ENCODE peak calls at places on chromosomes 7 and 10, in four cellular contexts. V is cardiac fibroblast, T is IMR-90, W is colonic mucosa. B is an unnamed sample.
A peak's percentile ranks its signal among the peaks of the same experiment; 100 is the strongest.

GRCh38 chr10:109203616-109204375 is 719.5 kb downstream of the XPNPEP1 start:
- DNase-seq in V (no peak), T (peak; percentile 17), W (no peak), B (peak; percentile 70)

GRCh38 chr10:86321568-86321967 is 45.0 kb downstream of the GRID1 start:
- DNase-seq in V (no peak), T (no peak), W (no peak), B (no peak)

GRCh38 chr10:75430000-75430763 is 1.2 kb upstream of the LRMDA start:
- DNase-seq in V (peak; percentile 6), T (no peak), W (peak; percentile 73), B (peak; percentile 53)

GRCh38 chr10:29321656-29322055 is 32.8 kb downstream of the LYZL1 start:
- DNase-seq in V (no peak), T (no peak), W (no peak), B (no peak)

GRCh38 chr7:101535333-101535732 is 93.8 kb downstream of the MYL10 start:
- DNase-seq in V (no peak), T (no peak), W (no peak), B (no peak)

GRCh38 chr7:816751-817671 is 15.3 kb upstream of the SUN1 start:
- DNase-seq in V (no peak), T (no peak), W (peak; percentile 57), B (no peak)

GRCh38 chr7:42522227-42522991 is 285.4 kb upstream of the GLI3 start:
- DNase-seq in V (peak; percentile 48), T (no peak), W (peak; percentile 24), B (no peak)

GRCh38 chr10:132492323-132493035 is 45.1 kb upstream of the INPP5A start:
- DNase-seq in V (no peak), T (no peak), W (no peak), B (peak; percentile 17)

GRCh38 chr10:111956841-111957240 is 226.7 kb downstream of the GPAM start:
- DNase-seq in V (no peak), T (no peak), W (no peak), B (no peak)

GRCh38 chr7:30090111-30090510 is 44.7 kb upstream of the MTURN start:
- DNase-seq in V (peak; percentile 47), T (no peak), W (no peak), B (no peak)

GRCh38 chr10:103605359-103606156 is 112.1 kb downstream of the NEURL1 start:
- DNase-seq in V (peak; percentile 84), T (peak; percentile 43), W (peak; percentile 68), B (peak; percentile 83)

GRCh38 chr10:34298371-34298818 is 516.7 kb downstream of the PARD3 start:
- DNase-seq in V (no peak), T (no peak), W (no peak), B (no peak)

GRCh38 chr10:71727429-71728217 is 8.0 kb upstream of the C10orf105 start:
- DNase-seq in V (peak; percentile 12), T (no peak), W (peak; percentile 92), B (peak; percentile 56)

GRCh38 chr10:44369296-44369695 is 15.6 kb downstream of the CXCL12 start:
- DNase-seq in V (peak; percentile 66), T (peak; percentile 42), W (no peak), B (peak; percentile 22)

GRCh38 chr7:135147341-135147898 is 452 bp upstream of the TMEM140 start:
- DNase-seq in V (peak; percentile 65), T (peak; percentile 37), W (no peak), B (peak; percentile 76)

GRCh38 chr7:44066494-44067063 is 1.2 kb upstream of the PGAM2 start:
- DNase-seq in V (peak; percentile 7), T (no peak), W (no peak), B (no peak)

GRCh38 chr7:132779164-132779563 is 202.9 kb upstream of the PLXNA4 start:
- DNase-seq in V (no peak), T (no peak), W (no peak), B (no peak)

GRCh38 chr10:120818301-120818700 is 32.9 kb upstream of the WDR11 start:
- DNase-seq in V (no peak), T (no peak), W (no peak), B (no peak)

GRCh38 chr10:123633636-123634035 is 32.5 kb upstream of the GPR26 start:
- DNase-seq in V (no peak), T (no peak), W (no peak), B (no peak)

GRCh38 chr10:23439452-23439919 is 611 bp downstream of the OTUD1 start:
- DNase-seq in V (peak; percentile 14), T (no peak), W (no peak), B (peak; percentile 6)

GRCh38 chr7:33262476-33262875 is 133.1 kb downstream of the BBS9 start:
- DNase-seq in V (peak; percentile 33), T (peak; percentile 38), W (no peak), B (no peak)

GRCh38 chr7:148697950-148698396 is 730 bp upstream of the CUL1 start:
- DNase-seq in V (no peak), T (peak; percentile 23), W (peak; percentile 52), B (peak; percentile 23)

GRCh38 chr10:1083581-1083980 is 27.4 kb downstream of the WDR37 start:
- DNase-seq in V (no peak), T (no peak), W (no peak), B (no peak)

GRCh38 chr7:1874522-1875389 is 204.7 kb downstream of the ELFN1 start:
- DNase-seq in V (no peak), T (no peak), W (peak; percentile 27), B (no peak)

GRCh38 chr10:129968937-129969527 is 5.0 kb upstream of the EBF3 start:
- DNase-seq in V (peak; percentile 71), T (peak; percentile 31), W (peak; percentile 44), B (peak; percentile 60)
- H3K4me3 ChIP-seq in V (peak overlapping the region; percentile 18), T (no peak overlapping the region), W (no peak overlapping the region), B (peak overlapping the region; percentile 27)

GRCh38 chr7:143975617-143976016 is 21.0 kb downstream of the OR2F1 start:
- DNase-seq in V (peak; percentile 25), T (peak; percentile 31), W (no peak), B (no peak)
- TF ChIP-seq CTCF in V (no peak), T (peak; percentile 34), W (no peak), B (no peak)

GRCh38 chr7:27133409-27134157 is 3.0 kb upstream of the HOXA4 start:
- DNase-seq in V (no peak), T (no peak), W (peak; percentile 69), B (no peak)

GRCh38 chr7:27132214-27132613 is 1.7 kb upstream of the HOXA4 start:
- DNase-seq in V (no peak), T (no peak), W (no peak), B (no peak)

GRCh38 chr7:27132978-27133377 is 2.4 kb upstream of the HOXA4 start:
- DNase-seq in V (no peak), T (no peak), W (peak; percentile 14), B (no peak)

GRCh38 chr7:27131390-27131819 is 848 bp upstream of the HOXA4 start:
- DNase-seq in V (no peak), T (no peak), W (no peak), B (no peak)

GRCh38 chr7:27134392-27134791 is 3.8 kb upstream of the HOXA4 start:
- DNase-seq in V (peak; percentile 52), T (peak; percentile 97), W (peak; percentile 53), B (peak; percentile 89)
- H3K4me3 ChIP-seq in V (no peak overlapping the region), T (no peak overlapping the region), W (no peak overlapping the region), B (no peak overlapping the region)

DNA sequence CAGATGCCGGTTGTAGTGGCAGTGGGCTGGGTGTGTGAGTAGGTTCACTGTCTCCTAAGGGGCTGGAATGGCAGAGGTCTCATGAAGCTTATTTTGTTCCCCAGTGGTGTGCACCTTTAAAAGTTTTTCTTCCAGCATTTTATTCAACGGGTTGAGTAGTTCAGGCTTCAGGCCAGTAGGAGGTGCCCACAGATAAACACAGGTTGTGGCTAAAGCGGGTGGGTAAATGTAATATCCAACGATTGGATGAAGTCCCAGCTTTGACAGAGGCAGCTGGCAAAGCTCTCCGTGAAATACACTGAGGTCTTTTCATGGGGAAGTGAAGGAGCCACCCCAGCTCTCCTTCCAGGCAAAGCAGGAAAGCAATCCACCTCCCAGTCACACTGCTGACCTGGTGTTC is 339.8 kb upstream of the LRRTM3 start:
- DNase-seq in V (peak; percentile 41), T (peak; percentile 35), W (peak; percentile 18), B (no peak)
- TF ChIP-seq CTCF in V (peak; percentile 27), T (peak; percentile 46), W (no peak), B (no peak)

GRCh38 chr7:65430344-65431186 is 56.9 kb downstream of the ZNF92 start:
- DNase-seq in V (no peak), T (no peak), W (no peak), B (no peak)

GRCh38 chr7:65434307-65434706 is 60.7 kb downstream of the ZNF92 start:
- DNase-seq in V (no peak), T (no peak), W (no peak), B (no peak)

GRCh38 chr7:65429642-65430343 is 56.1 kb downstream of the ZNF92 start:
- DNase-seq in V (no peak), T (no peak), W (no peak), B (no peak)
- H3K4me3 ChIP-seq in V (no peak overlapping the region), T (no peak overlapping the region), W (no peak overlapping the region), B (no peak overlapping the region)

B was measured in fibroblast of the aortic adventitia.